ENCODE peak calls at places on chromosomes 5 and 9, in four cellular contexts. Q is SK-N-SH, O is GM12892, F is GM12878. K is an unnamed sample.

GRCh38 chr5:173310861-173311515 is 17.2 kb downstream of the STC2 start:
- DNase-seq in Q (no peak), O (no peak), F (no peak), K (no peak)

GRCh38 chr5:40988761-40989510 is 79.6 kb downstream of the C7 start:
- DNase-seq in Q (no peak), O (no peak), F (no peak), K (no peak)

GRCh38 chr5:61532983-61533382 is 200.9 kb downstream of the ZSWIM6 start:
- DNase-seq in Q (no peak), O (no peak), F (no peak), K (no peak)

GRCh38 chr9:111178361-111179043 is 140.2 kb upstream of the LPAR1 start:
- DNase-seq in Q (no peak), O (no peak), F (no peak), K (no peak)

GRCh38 chr5:71452876-71453275 is 2.6 kb upstream of the BDP1 start:
- DNase-seq in Q (no peak), O (no peak), F (no peak), K (no peak)

GRCh38 chr9:93860694-93861658 is 94.2 kb downstream of the BARX1 start:
- DNase-seq in Q (peak; percentile 66), O (no peak), F (no peak), K (no peak)

GRCh38 chr5:131630963-131631350 is 4.1 kb downstream of the RAPGEF6 start:
- DNase-seq in Q (no peak), O (no peak), F (no peak), K (no peak)

GRCh38 chr9:7592321-7593319 is 207.0 kb downstream of the DMAC1 start:
- DNase-seq in Q (peak; percentile 6), O (no peak), F (no peak), K (no peak)

GRCh38 chr5:69136296-69136695 is 30.7 kb upstream of the CCNB1 start:
- DNase-seq in Q (no peak), O (peak; percentile 28), F (peak; percentile 70), K (peak; percentile 44)

GRCh38 chr5:120657083-120657482 is 193.0 kb downstream of the PRR16 start:
- DNase-seq in Q (no peak), O (no peak), F (no peak), K (no peak)

GRCh38 chr5:177538876-177539275 is 15.5 kb downstream of the FAM193B start:
- DNase-seq in Q (no peak), O (no peak), F (no peak), K (no peak)

GRCh38 chr9:76369583-76369982 is 24.6 kb downstream of the RFK start:
- DNase-seq in Q (peak; percentile 14), O (no peak), F (peak; percentile 9), K (no peak)

GRCh38 chr5:75002271-75002670 is 50.1 kb downstream of the GCNT4 start:
- DNase-seq in Q (no peak), O (no peak), F (no peak), K (no peak)

GRCh38 chr9:137320555-137321384 is 18.7 kb upstream of the NRARP start:
- DNase-seq in Q (peak; percentile 42), O (peak; percentile 40), F (no peak), K (peak; percentile 66)

GRCh38 chr5:111512026-111512405 is 319 bp downstream of the STARD4 start:
- DNase-seq in Q (no peak), O (no peak), F (no peak), K (no peak)

GRCh38 chr9:127116946-127117345 is 5.5 kb downstream of the ANGPTL2 start:
- DNase-seq in Q (no peak), O (no peak), F (no peak), K (peak; percentile 44)

GRCh38 chr5:157593036-157593435 is 17.5 kb upstream of the ADAM19 start:
- DNase-seq in Q (no peak), O (no peak), F (no peak), K (no peak)

GRCh38 chr5:81525690-81526089 is 131.8 kb upstream of the ACOT12 start:
- DNase-seq in Q (no peak), O (no peak), F (no peak), K (no peak)

GRCh38 chr5:75611324-75612210 is at the start of gene ANKDD1B:
- DNase-seq in Q (peak; percentile 23), O (peak; percentile 31), F (no peak), K (peak; percentile 7)

GRCh38 chr5:88881566-88881965 is 1.4 kb downstream of the MEF2C start:
- DNase-seq in Q (no peak), O (no peak), F (no peak), K (no peak)

GRCh38 chr5:180139731-180140626 is 68.4 kb upstream of the RNF130 start:
- DNase-seq in Q (peak; percentile 22), O (no peak), F (no peak), K (no peak)

GRCh38 chr9:136623849-136624183 is 38.9 kb upstream of the EGFL7 start:
- DNase-seq in Q (no peak), O (no peak), F (no peak), K (no peak)

GRCh38 chr9:1100945-1101344 is 50.8 kb downstream of the DMRT2 start:
- DNase-seq in Q (peak; percentile 6), O (no peak), F (no peak), K (no peak)

GRCh38 chr5:14429102-14429501 is 152.5 kb upstream of the OTULINL start:
- DNase-seq in Q (peak; percentile 59), O (no peak), F (no peak), K (no peak)

GRCh38 chr9:125649315-125649714 is 57.7 kb downstream of the MAPKAP1 start:
- DNase-seq in Q (no peak), O (no peak), F (no peak), K (no peak)

GRCh38 chr9:36154213-36154952 is 14.8 kb upstream of the CCIN start:
- DNase-seq in Q (no peak), O (no peak), F (no peak), K (no peak)

GRCh38 chr9:35910613-35911488 is 1.6 kb downstream of the SPAAR start:
- DNase-seq in Q (no peak), O (no peak), F (no peak), K (no peak)

GRCh38 chr5:171475551-171476035 is 56.1 kb downstream of the FGF18 start:
- DNase-seq in Q (no peak), O (no peak), F (no peak), K (no peak)

GRCh38 chr5:55636711-55637110 is 75.4 kb downstream of the SLC38A9 start:
- DNase-seq in Q (no peak), O (no peak), F (no peak), K (no peak)

DNA sequence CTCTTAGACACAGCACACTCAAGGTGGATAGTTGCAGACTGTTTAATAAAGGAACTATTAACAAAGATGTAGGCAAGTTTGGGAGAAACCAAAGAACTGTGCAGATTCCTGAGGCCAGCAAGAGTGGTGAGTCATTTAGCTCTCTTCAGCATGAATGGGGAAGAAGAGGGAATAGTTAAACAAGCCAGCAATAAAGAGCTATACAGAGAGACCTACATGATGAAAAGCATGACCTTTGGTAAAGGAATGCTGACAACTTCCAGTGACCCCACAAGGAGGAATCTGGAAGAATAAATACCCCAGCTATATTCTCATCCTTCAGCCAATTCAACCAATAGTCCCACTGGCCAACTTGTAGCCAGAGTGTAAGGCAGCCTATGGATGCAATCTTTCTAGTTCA is 706.0 kb upstream of the GRAMD2B start:
- DNase-seq in Q (no peak), O (no peak), F (no peak), K (no peak)
- TF ChIP-seq TAF1 in Q (no peak), O (no peak), F (no peak), K (no peak)

DNA sequence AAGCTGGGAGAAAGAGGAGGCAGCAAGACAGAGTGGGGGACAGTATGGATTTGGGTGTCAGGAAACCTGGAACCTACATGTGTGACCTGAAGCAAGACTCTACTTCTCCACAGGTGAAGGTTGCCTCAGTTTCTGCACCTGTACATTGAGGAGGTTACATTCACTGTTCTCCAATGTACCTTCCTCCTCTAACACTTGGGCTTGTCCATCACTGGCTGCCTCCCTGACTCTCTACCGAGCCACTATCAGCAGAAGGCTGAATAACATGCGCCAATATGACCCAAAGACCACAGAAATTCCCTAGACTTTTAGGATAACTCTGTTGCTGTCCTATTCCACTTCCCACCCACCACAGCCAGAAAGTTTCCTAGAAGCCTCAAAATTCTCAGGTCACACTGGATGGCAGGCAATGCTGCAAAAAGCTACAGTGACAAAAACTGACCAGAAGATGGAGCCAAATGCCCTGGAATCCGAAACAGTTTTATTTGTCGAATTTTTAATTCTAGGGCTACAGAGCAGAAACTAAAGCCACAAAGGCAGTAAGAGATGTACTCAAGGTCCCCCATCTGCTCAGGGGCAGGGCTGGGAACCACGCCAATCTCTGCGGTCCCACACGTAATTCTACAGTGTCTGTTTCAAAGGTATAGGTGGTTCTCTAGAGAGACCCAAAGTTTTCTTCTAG is 64.4 kb downstream of the FAM114A2 start:
- DNase-seq in Q (peak; percentile 48), O (no peak), F (no peak), K (no peak)
- TF ChIP-seq TAF1 in Q (no peak), O (no peak), F (no peak), K (no peak)

GRCh38 chr5:179121667-179122111 is 61.5 kb downstream of the ZNF354C start:
- DNase-seq in Q (no peak), O (no peak), F (no peak), K (no peak)

GRCh38 chr5:179118756-179119414 is 58.7 kb downstream of the ZNF354C start:
- DNase-seq in Q (no peak), O (no peak), F (no peak), K (no peak)

GRCh38 chr5:179120951-179121666 is 60.9 kb downstream of the ZNF354C start:
- DNase-seq in Q (no peak), O (no peak), F (no peak), K (no peak)

GRCh38 chr5:179119415-179120170 is 59.4 kb downstream of the ZNF354C start:
- DNase-seq in Q (no peak), O (no peak), F (no peak), K (no peak)

DNA sequence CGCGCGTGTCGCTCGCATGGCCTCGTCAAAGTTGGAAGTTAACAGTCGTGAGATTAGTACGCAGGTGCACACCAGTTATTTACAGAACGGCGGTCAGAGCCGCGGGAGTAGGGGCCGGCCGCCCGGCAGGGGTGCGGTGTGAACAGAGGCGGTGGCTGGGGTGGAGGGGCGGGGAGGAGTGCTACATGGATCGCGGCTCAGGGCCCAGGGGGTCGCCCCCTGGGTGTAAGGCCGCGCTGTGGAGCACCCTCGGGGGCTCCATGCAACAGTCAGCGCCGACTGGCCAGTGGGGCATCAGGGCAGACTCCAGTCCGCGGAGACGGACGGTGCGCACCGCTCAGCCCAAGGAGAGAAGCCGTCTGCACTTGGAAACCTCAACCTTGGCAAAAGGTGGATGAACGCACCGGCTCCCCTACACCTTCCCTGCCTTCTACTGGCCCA is 60.3 kb downstream of the ZNF354C start:
- DNase-seq in Q (no peak), O (no peak), F (no peak), K (no peak)
- TF ChIP-seq TAF1 in Q (no peak), O (no peak), F (no peak), K (no peak)

DNA sequence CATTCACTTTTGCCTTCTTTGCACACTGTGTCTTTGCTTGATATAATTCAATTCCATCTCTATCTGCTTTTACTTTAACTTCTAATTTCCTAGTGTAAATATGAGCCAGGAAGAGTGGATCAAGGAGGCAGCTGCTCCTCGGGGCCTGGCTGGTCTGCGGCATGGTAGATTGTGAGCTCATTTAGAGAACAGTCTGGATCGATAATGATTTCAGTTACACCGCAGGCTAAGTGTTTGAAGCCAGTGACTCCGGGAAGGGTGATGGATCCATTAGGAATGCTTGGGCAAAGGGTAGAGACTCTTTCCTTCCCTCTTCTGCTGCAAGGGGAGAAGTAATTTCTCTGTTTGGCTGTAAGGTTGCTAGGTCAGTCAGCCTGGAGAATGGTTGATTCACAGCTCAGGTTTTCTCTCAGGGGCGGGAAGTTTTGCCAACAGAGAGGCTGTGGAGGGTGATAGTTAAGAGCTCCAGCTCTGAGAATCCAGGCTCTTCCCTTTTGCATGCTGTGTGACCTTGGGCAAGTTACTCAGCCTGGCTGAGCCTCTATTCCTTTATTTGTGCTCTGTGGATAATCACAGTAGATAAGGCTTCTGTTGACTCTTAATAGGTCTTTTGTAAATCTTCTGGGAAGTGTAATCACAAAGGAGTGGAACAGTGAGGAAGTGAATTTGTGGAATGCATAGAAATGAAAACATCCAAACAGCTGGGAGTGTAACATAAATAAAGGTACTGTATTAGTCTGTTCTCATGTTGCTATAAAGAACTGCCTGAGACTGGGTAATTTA is 99.1 kb downstream of the PTTG1 start:
- DNase-seq in Q (no peak), O (no peak), F (no peak), K (no peak)
- TF ChIP-seq TAF1 in Q (no peak), O (no peak), F (no peak), K (no peak)